ENCODE peak calls at places on chromosomes 6 and 20, in four cellular contexts. A is stomach, T is HepG2, S is HCT116. E is an unnamed sample.

GRCh38 chr20:31569163-31570020 is 35.7 kb upstream of the ID1 start:
- DNase-seq in S (no peak), T (peak), A (peak), E (no peak)

GRCh38 chr6:18214003-18214402 is 50.3 kb downstream of the DEK start:
- DNase-seq in T (no peak), A (no peak), S (no peak), E (no peak)

GRCh38 chr6:87281426-87281825 is 41.0 kb upstream of the SMIM8 start:
- DNase-seq in A (no peak), S (no peak), T (no peak), E (no peak)

GRCh38 chr20:5096463-5096862 is 23.3 kb downstream of the PCNA start:
- DNase-seq in T (no peak), S (no peak), A (no peak), E (no peak)

GRCh38 chr20:63045401-63045800 is 38.6 kb upstream of the BHLHE23 start:
- DNase-seq in A (no peak), S (no peak), T (no peak), E (no peak)

GRCh38 chr20:5195655-5196054 is 68.8 kb downstream of the CDS2 start:
- DNase-seq in S (no peak), A (no peak), T (no peak), E (no peak)

GRCh38 chr6:128570439-128571063 is 50.2 kb upstream of the PTPRK start:
- DNase-seq in T (no peak), A (no peak), S (no peak), E (no peak)

GRCh38 chr6:170087946-170088348 is 202.9 kb downstream of the DLL1 start:
- DNase-seq in A (peak), S (no peak), T (no peak), E (no peak)

GRCh38 chr20:37615507-37616425 is 78.1 kb upstream of the CTNNBL1 start:
- DNase-seq in T (peak), A (peak), S (peak), E (no peak)

GRCh38 chr6:71410681-71411080 is 122.1 kb downstream of the OGFRL1 start:
- DNase-seq in T (no peak), S (no peak), A (no peak), E (no peak)

GRCh38 chr20:20207872-20208271 is 155.5 kb downstream of the CFAP61 start:
- DNase-seq in T (no peak), S (no peak), A (no peak), E (no peak)

GRCh38 chr6:37705239-37706051 is 7.8 kb upstream of the MDGA1 start:
- DNase-seq in T (no peak), A (peak), S (no peak), E (no peak)

GRCh38 chr6:136378888-136379287 is 89.2 kb upstream of the BCLAF1 start:
- DNase-seq in T (no peak), S (no peak), A (no peak), E (no peak)

GRCh38 chr6:7542878-7543394 is 1.5 kb downstream of the DSP start:
- DNase-seq in T (peak), A (peak), S (peak), E (no peak)

GRCh38 chr6:157187182-157188093 is 135.9 kb downstream of the TMEM242 start:
- DNase-seq in A (peak), S (no peak), T (peak), E (no peak)

GRCh38 chr6:44034391-44034861 is 92.8 kb downstream of the MRPL14 start:
- DNase-seq in A (no peak), S (no peak), T (no peak), E (no peak)

GRCh38 chr6:155599571-155599970 is 143.9 kb upstream of the NOX3 start:
- DNase-seq in S (no peak), A (no peak), T (no peak), E (no peak)

GRCh38 chr20:14406495-14406894 is 69.1 kb upstream of the FLRT3 start:
- DNase-seq in S (no peak), T (peak), A (no peak), E (no peak)

GRCh38 chr6:153537422-153537821 is 406.3 kb upstream of the RGS17 start:
- DNase-seq in T (no peak), A (no peak), S (no peak), E (no peak)

GRCh38 chr20:24634855-24635254 is 165.4 kb downstream of the SYNDIG1 start:
- DNase-seq in T (peak), S (peak), A (no peak), E (peak)

GRCh38 chr20:47598911-47599745 is 97.4 kb downstream of the NCOA3 start:
- DNase-seq in S (no peak), A (no peak), T (no peak), E (no peak)

GRCh38 chr6:42449917-42450313 is 1.8 kb downstream of the TRERF1 start:
- DNase-seq in T (no peak), A (no peak), S (no peak), E (no peak)
- TF ChIP-seq POLR2AphosphoS5 in T (no peak), A (no peak), S (no peak), E (no peak)

GRCh38 chr6:85675030-85675819 is 32.5 kb upstream of the SYNCRIP start:
- DNase-seq in S (no peak), T (no peak), A (no peak), E (no peak)

GRCh38 chr6:85673198-85674139 is 30.8 kb upstream of the SYNCRIP start:
- DNase-seq in S (no peak), T (no peak), A (no peak), E (no peak)

GRCh38 chr6:85672623-85673022 is 29.9 kb upstream of the SYNCRIP start:
- DNase-seq in T (no peak), S (no peak), A (no peak), E (no peak)

GRCh38 chr6:85676086-85676729 is 33.5 kb upstream of the SYNCRIP start:
- DNase-seq in T (no peak), A (no peak), S (no peak), E (no peak)

GRCh38 chr6:85674604-85675003 is 31.9 kb upstream of the SYNCRIP start:
- DNase-seq in S (no peak), T (no peak), A (no peak), E (no peak)
- TF ChIP-seq POLR2AphosphoS5 in S (no peak), T (peak), A (no peak), E (no peak)

DNA sequence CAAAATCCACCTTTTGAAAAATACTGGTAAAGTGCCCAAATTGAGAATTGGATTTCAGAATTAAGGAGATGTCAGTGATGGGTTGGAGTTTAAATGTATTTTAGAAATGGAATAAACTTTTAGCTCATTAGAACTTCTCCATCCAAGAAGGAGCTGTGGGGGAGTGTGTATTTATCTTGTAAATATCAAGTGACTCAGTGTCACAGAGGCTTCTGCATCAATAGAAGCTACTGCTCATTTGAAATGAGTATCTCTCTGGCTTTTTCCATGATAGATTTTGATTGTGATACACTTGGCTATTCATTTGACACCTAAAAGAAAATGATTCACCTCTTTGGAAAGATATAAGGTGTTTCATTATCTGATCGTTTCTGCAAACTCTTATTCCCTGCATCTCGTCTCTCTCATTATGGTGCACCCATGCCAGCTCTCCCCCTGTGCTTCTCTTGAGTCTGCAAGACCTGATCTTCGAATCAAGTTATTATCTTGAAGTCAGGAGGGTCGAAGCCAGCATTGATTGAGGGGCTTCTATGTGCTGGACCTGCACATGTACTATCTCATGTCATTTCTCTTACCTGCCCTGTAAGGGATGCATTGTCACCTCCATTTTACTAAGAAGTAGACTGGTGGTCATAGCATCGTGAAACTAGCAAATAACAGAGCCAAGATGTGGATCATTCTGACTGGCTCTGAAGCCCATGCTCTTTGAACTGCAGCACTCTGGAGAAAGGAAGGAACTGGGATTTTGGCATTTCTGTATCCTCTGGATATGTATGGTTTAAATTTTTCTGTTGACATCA is 30.1 kb downstream of the VAPB start:
- DNase-seq in A (no peak), S (no peak), T (no peak), E (no peak)
- TF ChIP-seq POLR2AphosphoS5 in A (no peak), S (no peak), T (no peak), E (no peak)

DNA sequence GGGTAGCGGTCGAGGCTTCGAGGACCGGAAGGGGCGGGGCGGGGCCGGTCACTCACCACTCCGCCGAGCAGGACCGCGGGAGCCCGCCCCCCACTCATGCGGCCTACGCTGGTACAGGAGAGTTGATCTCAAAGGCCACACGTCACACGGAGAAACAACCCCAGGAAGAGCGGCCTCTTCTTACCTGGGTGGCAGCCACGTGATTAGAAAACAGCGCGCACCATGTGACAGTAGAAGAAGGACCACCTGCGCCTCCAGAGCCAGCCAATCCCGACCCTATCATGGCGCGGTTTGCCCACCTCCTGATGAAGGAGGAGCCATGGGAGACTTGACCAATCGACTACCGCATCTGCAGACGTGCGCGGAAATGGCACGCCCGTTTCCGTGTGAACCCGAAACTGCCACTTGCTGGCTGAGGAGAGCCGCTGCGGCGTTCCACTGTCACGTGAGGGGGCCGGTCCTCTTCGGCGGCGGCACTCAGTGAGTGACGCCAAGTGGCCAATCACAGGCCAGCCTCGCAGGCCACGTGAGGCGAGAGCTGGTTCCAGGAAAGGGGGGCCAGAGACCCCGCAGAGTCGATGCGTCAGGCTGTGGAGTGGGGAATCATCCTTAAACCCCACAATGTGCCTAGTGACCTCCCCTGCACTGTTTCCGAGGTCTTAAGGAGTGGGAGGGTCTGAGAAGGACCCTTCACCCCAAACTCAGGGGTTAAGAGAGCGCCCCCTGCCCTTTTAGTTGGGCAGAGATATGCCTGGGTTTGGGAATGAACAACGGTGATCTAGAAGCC is at the start of gene CUTA:
- DNase-seq in S (peak), T (peak), A (peak), E (peak)
- TF ChIP-seq POLR2AphosphoS5 in S (peak), T (peak), A (peak), E (peak)

GRCh38 chr20:61046721-61047351 is 205.2 kb upstream of the CDH4 start:
- DNase-seq in A (no peak), T (no peak), S (no peak), E (no peak)
- TF ChIP-seq POLR2AphosphoS5 in A (no peak), T (no peak), S (no peak), E (no peak)

GRCh38 chr6:33064723-33065122 is 8.7 kb downstream of the HLA-DPA1 start:
- DNase-seq in T (no peak), A (no peak), S (no peak), E (no peak)

GRCh38 chr6:33065312-33065711 is 8.1 kb downstream of the HLA-DPA1 start:
- DNase-seq in A (no peak), S (no peak), T (no peak), E (no peak)

GRCh38 chr6:33057222-33058150 is 16.0 kb downstream of the HLA-DPA1 start:
- DNase-seq in T (no peak), S (no peak), A (no peak), E (no peak)

GRCh38 chr6:33066917-33067521 is 6.4 kb downstream of the HLA-DPA1 start:
- DNase-seq in A (no peak), T (no peak), S (no peak), E (no peak)

GRCh38 chr6:33061987-33062386 is 11.5 kb downstream of the HLA-DPA1 start:
- DNase-seq in S (no peak), T (no peak), A (no peak), E (no peak)
- TF ChIP-seq POLR2AphosphoS5 in S (no peak), T (no peak), A (no peak), E (no peak)

GRCh38 chr20:6298049-6298448 is 175.2 kb upstream of the FERMT1 start:
- DNase-seq in A (no peak), S (no peak), T (no peak), E (no peak)
- TF ChIP-seq POLR2AphosphoS5 in A (no peak), S (no peak), T (no peak), E (no peak)

DNA sequence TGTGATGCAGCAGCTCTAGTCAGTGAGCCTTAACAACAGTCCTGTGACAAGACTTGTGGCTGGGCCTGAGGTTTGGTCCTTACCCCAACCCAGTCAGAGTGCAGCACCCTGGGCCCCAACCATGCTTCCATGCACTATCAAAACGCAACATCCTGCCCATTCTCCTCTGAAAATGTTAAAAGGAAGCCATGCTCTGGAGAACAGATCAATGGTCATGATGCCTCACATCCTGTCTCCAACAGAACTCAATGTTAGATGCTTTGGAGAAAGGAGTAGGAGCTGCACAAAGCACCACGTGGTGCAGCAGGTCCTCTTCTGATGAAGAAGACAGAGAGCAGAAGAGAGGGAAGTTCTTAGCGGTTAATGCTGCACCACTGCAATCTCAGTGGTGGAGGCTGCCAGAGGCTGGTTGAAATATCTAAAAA is 41.9 kb downstream of the TRAM2 start:
- DNase-seq in T (no peak), S (no peak), A (no peak), E (no peak)
- TF ChIP-seq POLR2AphosphoS5 in T (no peak), S (no peak), A (no peak), E (no peak)

GRCh38 chr6:30611150-30611855 is 5.7 kb downstream of the PPP1R10 start:
- DNase-seq in S (no peak), T (no peak), A (no peak), E (no peak)

GRCh38 chr6:30611856-30612194 is 5.2 kb downstream of the PPP1R10 start:
- DNase-seq in A (no peak), S (no peak), T (no peak), E (no peak)

GRCh38 chr6:30613251-30614043 is 3.6 kb downstream of the PPP1R10 start:
- DNase-seq in T (no peak), S (no peak), A (no peak), E (no peak)

GRCh38 chr6:30612213-30612612 is 4.8 kb downstream of the PPP1R10 start:
- DNase-seq in S (no peak), A (no peak), T (no peak), E (no peak)

DNA sequence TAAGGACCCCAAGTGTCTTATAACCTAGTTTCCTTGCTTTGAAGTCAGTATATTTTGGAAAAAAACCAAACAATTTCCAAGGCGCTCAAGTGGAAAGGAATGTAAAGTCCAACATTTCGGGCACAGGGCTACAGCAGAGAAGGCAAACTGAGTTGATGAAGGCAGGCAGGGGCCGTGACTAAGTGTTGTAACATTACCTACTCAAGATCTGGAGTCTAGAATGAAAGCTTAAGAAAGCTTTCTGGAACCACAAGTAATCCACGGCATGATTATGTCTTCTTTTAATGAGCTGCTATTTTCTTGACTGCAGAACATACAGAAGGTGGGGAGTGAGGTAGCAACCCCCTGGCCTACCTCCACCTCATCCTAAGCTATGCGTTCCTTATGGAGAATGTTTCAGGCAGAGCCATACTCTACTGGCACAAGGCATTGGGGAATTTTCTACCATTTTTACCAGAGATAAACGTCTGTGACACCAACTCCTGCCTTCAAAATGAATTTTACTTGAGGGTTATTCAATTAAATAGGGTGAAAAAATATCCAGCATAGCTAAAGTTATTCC is 4.3 kb downstream of the PPP1R10 start:
- DNase-seq in S (no peak), A (no peak), T (no peak), E (no peak)
- TF ChIP-seq POLR2AphosphoS5 in S (peak), A (peak), T (peak), E (no peak)

GRCh38 chr20:8853805-8854338 is 215.0 kb upstream of the PLCB4 start:
- DNase-seq in S (peak), A (no peak), T (peak), E (no peak)
- TF ChIP-seq POLR2AphosphoS5 in S (no peak), A (no peak), T (no peak), E (peak)

E was measured in vagina.